ENCODE peak calls at places on chromosomes 6 and 20, in nine cellular contexts. Y is endothelial cell of umbilical vein, C is lower leg skin, T is HepG2, F is uterus, J is NB4, Q is ovary, E is A549, S is body of pancreas. H is an unnamed sample.

GRCh38 chr20:32483351-32484220 is 101.5 kb downstream of the NOL4L start:
- DNase-seq in Y (peak; percentile 75), C (no peak), T (peak; percentile 72), F (peak; percentile 66), J (peak; percentile 96), Q (peak; percentile 60), E (peak; percentile 55), S (peak; percentile 83), H (peak; percentile 70)

GRCh38 chr20:17538517-17539170 is 7.5 kb upstream of the BFSP1 start:
- DNase-seq in Y (no peak), C (no peak), T (no peak), F (no peak), J (peak; percentile 72), Q (no peak), E (peak; percentile 71), S (no peak), H (no peak)

GRCh38 chr6:31083742-31084354 is 28.5 kb downstream of the C6orf15 start:
- DNase-seq in Y (peak; percentile 34), C (no peak), T (peak; percentile 34), F (no peak), J (peak; percentile 79), Q (no peak), E (no peak), S (peak; percentile 34), H (no peak)

GRCh38 chr6:23414204-23414501 is 711.9 kb upstream of the NRSN1 start:
- DNase-seq in Y (peak; percentile 91), C (no peak), T (no peak), F (no peak), J (no peak), Q (no peak), E (no peak), S (no peak), H (no peak)

GRCh38 chr6:149560736-149561135 is 5.4 kb upstream of the GINM1 start:
- DNase-seq in Y (peak; percentile 21), C (no peak), T (no peak), F (no peak), J (peak; percentile 30), Q (no peak), E (peak; percentile 49), S (no peak), H (no peak)

GRCh38 chr20:16712541-16712947 is 17.3 kb upstream of the SNRPB2 start:
- DNase-seq in Y (no peak), C (no peak), T (peak; percentile 36), F (no peak), J (peak; percentile 82), Q (no peak), E (no peak), S (no peak), H (no peak)

GRCh38 chr20:21251278-21251677 is 51.9 kb upstream of the XRN2 start:
- DNase-seq in Y (no peak), C (no peak), T (no peak), F (no peak), J (no peak), Q (no peak), E (no peak), S (no peak), H (no peak)

GRCh38 chr6:168698923-168699322 is 257.9 kb downstream of the SMOC2 start:
- DNase-seq in Y (no peak), C (no peak), T (no peak), F (no peak), J (no peak), Q (no peak), E (no peak), S (no peak), H (no peak)

GRCh38 chr6:16659471-16660156 is 101.6 kb downstream of the ATXN1 start:
- DNase-seq in Y (peak; percentile 75), C (no peak), T (no peak), F (no peak), J (no peak), Q (no peak), E (no peak), S (no peak), H (no peak)

GRCh38 chr6:11944111-11944510 is 68.0 kb upstream of the HIVEP1 start:
- DNase-seq in Y (no peak), C (no peak), T (no peak), F (no peak), J (no peak), Q (no peak), E (no peak), S (peak; percentile 7), H (no peak)

DNA sequence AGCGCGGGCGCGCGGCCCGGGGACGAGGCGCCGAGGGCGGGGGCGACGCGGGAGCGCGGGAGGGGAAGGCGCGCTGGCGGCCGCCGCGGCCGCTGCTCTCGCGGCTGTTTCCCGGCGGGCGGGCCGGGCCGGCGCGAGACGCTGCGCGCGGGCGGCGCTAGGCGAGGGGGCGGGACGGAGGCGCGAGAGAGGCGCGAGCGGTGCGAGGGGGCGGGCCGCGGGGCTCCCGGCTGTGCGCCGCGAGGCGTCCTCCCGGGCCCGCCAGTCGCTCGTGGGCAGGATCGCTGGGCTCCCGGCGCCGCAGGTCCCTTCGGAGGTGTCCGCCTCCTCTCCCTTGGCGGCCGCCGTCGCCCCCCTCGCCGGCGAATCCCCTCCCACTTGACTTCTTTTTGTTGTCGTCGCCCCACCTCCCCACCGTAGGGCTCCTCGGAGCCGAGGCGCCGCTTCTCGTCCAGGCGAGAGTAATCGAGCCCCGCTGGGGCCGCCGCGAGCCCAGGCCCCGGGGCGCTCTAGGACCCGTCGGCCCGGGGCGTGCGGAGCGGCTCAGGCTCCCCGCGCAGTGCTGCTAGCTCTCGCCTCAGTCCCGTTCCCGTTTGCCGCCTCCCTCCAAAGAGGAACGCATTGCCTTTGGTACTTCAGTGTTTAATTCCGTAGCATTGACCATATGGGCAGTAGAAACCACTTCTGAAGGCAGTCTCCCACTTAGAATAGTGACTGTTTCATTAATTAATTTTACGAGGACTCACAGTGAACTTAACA is at the start of gene RANBP9:
- DNase-seq in Y (peak; percentile 90), C (peak; percentile 82), T (peak; percentile 84), F (peak; percentile 89), J (peak; percentile 94), Q (peak; percentile 87), E (peak; percentile 48), S (peak; percentile 92), H (peak; percentile 77)
- TF ChIP-seq POLR2A in Y (peak; percentile 75), C (peak; percentile 16), T (peak; percentile 84), F (peak; percentile 85), J (peak; percentile 60), Q (peak; percentile 42), E (peak; percentile 53), S (peak; percentile 70), H (peak; percentile 66)

DNA sequence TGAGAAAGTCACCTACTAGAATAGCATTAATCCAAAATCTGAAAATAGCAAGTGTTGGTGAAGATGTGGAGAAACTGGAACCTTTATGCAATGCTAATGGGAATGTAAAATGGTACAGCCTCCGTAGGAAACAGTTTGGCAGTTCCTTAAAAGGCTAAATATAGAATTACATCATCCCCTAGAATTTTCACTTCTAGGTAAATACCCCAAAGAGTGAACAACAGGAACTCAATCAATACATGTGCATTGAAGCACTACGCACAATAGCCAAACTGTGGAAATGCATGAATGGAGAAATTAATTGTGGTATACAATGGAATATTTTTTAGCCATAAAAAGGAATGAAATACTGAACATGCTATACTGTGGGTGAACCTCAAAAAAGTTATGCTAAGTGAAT is 982.0 kb upstream of the FLRT3 start:
- DNase-seq in Y (no peak), C (no peak), T (no peak), F (no peak), J (no peak), Q (no peak), E (no peak), S (no peak), H (no peak)
- H3K4me3 ChIP-seq in Y (no peak overlapping the region), C (no peak overlapping the region), T (no peak overlapping the region), F (no peak overlapping the region), J (no peak overlapping the region), Q (no peak overlapping the region), E (no peak overlapping the region), S (no peak overlapping the region), H (no peak overlapping the region)

GRCh38 chr20:64037199-64037497 is 1.2 kb downstream of the C20orf204 start:
- DNase-seq in Y (no peak), C (no peak), T (no peak), F (no peak), J (no peak), Q (no peak), E (no peak), S (no peak), H (no peak)
- TF ChIP-seq POLR2A in Y (no peak), C (no peak), T (no peak), F (no peak), J (no peak), Q (no peak), E (no peak), S (no peak), H (no peak)

GRCh38 chr6:159172066-159172465 is 2.9 kb downstream of the FNDC1 start:
- DNase-seq in Y (no peak), C (no peak), T (no peak), F (no peak), J (no peak), Q (no peak), E (no peak), S (no peak), H (no peak)
- H3K4me3 ChIP-seq in Y (no peak overlapping the region), C (no peak overlapping the region), T (no peak overlapping the region), F (no peak overlapping the region), J (no peak overlapping the region), Q (no peak overlapping the region), E (no peak overlapping the region), S (no peak overlapping the region), H (no peak overlapping the region)

H was measured in breast epithelium.